ENCODE peak calls at places on chromosomes 7 and 10, in four cellular contexts. B is kidney, A is tibial nerve, Y is psoas muscle. H is an unnamed sample.

GRCh38 chr7:91050677-91051076 is 213.6 kb upstream of the FZD1 start:
- DNase-seq in B (no peak), A (no peak), Y (no peak), H (no peak)

GRCh38 chr10:130336612-130337304 is 200.6 kb downstream of the GLRX3 start:
- DNase-seq in Y (no peak), A (no peak), B (peak), H (no peak)

GRCh38 chr7:32896948-32897347 is 5.4 kb upstream of the KBTBD2 start:
- DNase-seq in B (no peak), A (no peak), Y (no peak), H (no peak)

GRCh38 chr7:64870656-64871055 is 32.4 kb upstream of the ZNF273 start:
- DNase-seq in Y (no peak), A (no peak), B (no peak), H (no peak)

GRCh38 chr7:26279405-26279804 is 12.3 kb upstream of the SNX10 start:
- DNase-seq in Y (no peak), A (no peak), B (no peak), H (no peak)

GRCh38 chr10:489335-489734 is 200.1 kb downstream of the DIP2C start:
- DNase-seq in Y (peak), B (peak), A (no peak), H (no peak)

GRCh38 chr7:88167223-88167622 is 52.6 kb downstream of the SRI start:
- DNase-seq in A (no peak), B (no peak), Y (no peak), H (no peak)

GRCh38 chr10:132849546-132850031 is 63.6 kb upstream of the NKX6-2 start:
- DNase-seq in A (peak), Y (peak), B (peak), H (peak)

GRCh38 chr7:123612024-123612423 is 10.4 kb downstream of the ASB15 start:
- DNase-seq in A (no peak), B (no peak), Y (no peak), H (no peak)

GRCh38 chr7:115274-115911 is 77.0 kb upstream of the FAM20C start:
- DNase-seq in A (no peak), B (no peak), Y (no peak), H (no peak)

GRCh38 chr10:84452006-84452405 is 123.6 kb downstream of the CCSER2 start:
- DNase-seq in Y (no peak), B (no peak), A (no peak), H (no peak)

GRCh38 chr10:87054373-87055295 is 34.5 kb downstream of the FAM25A start:
- DNase-seq in A (no peak), Y (no peak), B (no peak), H (no peak)

GRCh38 chr7:128103498-128104108 is 72.4 kb upstream of the LRRC4 start:
- DNase-seq in Y (peak), A (peak), B (no peak), H (no peak)

GRCh38 chr10:127464561-127464960 is 84.5 kb upstream of the NPS start:
- DNase-seq in A (no peak), B (no peak), Y (no peak), H (no peak)

GRCh38 chr7:102872460-102872859 is 40.3 kb upstream of the LRRC17 start:
- DNase-seq in Y (no peak), A (no peak), B (no peak), H (no peak)

GRCh38 chr7:151877911-151878835 is 1.3 kb upstream of the PRKAG2 start:
- DNase-seq in A (no peak), B (no peak), Y (peak), H (no peak)

GRCh38 chr7:156898938-156899337 is 6.0 kb upstream of the LMBR1 start:
- DNase-seq in B (no peak), A (no peak), Y (no peak), H (no peak)

GRCh38 chr7:27160546-27161213 is 4.2 kb upstream of the HOXA7 start:
- DNase-seq in B (peak), Y (peak), A (peak), H (no peak)

GRCh38 chr7:8433477-8434289 is at the start of gene NXPH1:
- DNase-seq in A (no peak), Y (no peak), B (peak), H (no peak)

GRCh38 chr7:90594791-90595317 is 1.3 kb upstream of the CDK14 start:
- DNase-seq in Y (no peak), B (no peak), A (peak), H (peak)

GRCh38 chr7:130010689-130011412 is 40.3 kb downstream of the ZC3HC1 start:
- DNase-seq in A (peak), B (no peak), Y (peak), H (peak)
- H3K27ac ChIP-seq in A (no peak), B (no peak), Y (peak), H (peak)

GRCh38 chr7:99095698-99096097 is 48.2 kb downstream of the SMURF1 start:
- DNase-seq in Y (no peak), B (no peak), A (no peak), H (no peak)
- H3K27ac ChIP-seq in Y (peak), B (no peak), A (peak), H (peak)

GRCh38 chr10:5092848-5093790 is 1.1 kb upstream of the AKR1C3 start:
- DNase-seq in Y (no peak), B (no peak), A (no peak), H (no peak)

GRCh38 chr10:5094265-5095205 is at the start of gene AKR1C3:
- DNase-seq in B (no peak), Y (no peak), A (no peak), H (no peak)

GRCh38 chr10:5092375-5092774 is 1.8 kb upstream of the AKR1C3 start:
- DNase-seq in Y (no peak), B (no peak), A (no peak), H (no peak)

GRCh38 chr10:5095687-5096086 is 1.5 kb downstream of the AKR1C3 start:
- DNase-seq in B (no peak), Y (no peak), A (no peak), H (no peak)

GRCh38 chr10:5096108-5096507 is 1.9 kb downstream of the AKR1C3 start:
- DNase-seq in Y (no peak), A (no peak), B (no peak), H (no peak)
- H3K27ac ChIP-seq in Y (peak), A (no peak), B (no peak), H (peak)

DNA sequence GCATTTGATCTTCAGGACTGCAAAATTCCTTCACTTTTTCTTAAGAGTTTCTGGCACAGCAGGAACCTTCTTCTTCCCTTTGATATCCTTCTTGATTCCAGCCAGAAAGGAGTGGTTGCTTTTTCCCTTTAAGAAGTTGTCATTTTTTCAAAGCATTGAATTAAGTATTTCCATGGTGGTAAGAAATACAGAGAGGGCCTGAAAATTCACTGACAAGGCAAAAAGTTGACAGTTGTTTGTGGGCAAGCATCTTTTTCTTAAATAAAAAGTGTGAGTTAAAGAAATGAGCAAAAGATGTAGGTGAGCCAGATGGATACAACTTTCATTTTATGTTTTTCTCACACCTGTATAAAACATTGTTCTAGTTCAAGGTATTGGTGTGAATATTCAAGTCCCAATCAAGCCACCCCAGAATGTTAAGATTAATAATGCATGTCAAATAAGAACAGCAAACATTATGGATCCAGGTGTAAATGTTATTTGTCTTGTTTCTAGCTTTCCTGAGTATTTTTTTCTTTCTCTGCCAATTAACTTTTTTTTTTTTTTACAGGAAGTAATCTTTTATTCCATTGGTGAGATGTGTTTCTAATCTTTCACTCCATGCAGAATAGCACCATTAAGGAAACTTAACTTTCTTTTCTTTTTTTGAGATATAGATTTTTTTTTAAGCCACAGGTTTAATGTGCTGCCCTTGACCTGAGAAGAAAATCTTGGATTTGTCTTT is 334.3 kb upstream of the SEMA3A start:
- DNase-seq in Y (no peak), B (no peak), A (no peak), H (no peak)
- H3K27ac ChIP-seq in Y (no peak), B (no peak), A (no peak), H (no peak)

DNA sequence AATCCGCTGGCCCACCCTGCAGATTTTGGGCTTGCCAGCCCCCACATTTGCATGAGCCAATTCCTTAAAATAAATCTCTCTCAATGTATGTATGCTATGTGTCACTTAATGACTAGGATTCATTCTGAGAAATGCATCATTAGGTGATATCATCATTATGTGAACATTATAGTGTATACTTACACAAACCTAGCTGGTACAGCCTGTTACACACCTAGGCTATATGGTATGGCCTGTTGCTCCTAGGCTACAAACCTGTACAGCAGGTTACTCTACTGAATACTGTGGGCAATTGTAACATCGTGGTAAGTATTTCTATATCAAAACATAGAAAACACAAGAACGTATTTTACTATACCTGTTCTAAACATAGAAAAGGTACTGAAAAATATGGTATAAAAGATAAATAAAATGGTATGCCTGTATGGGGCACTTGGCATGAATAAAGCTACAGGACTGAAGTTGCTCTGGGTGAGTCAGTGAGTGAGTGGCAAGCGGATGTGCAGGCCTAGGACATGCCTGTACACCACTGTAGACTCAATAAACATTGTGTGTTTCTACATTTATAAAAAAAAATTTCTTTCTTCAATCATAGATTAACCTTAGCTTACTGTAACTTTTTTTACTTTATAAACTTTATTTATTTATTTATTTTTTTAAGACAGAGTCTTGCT is 135.9 kb downstream of the ABCA13 start:
- DNase-seq in B (no peak), Y (no peak), A (no peak), H (no peak)
- H3K27ac ChIP-seq in B (no peak), Y (no peak), A (no peak), H (no peak)

GRCh38 chr7:139639563-139639962 is 116.1 kb downstream of the CLEC2L start:
- DNase-seq in A (no peak), Y (no peak), B (no peak), H (no peak)

GRCh38 chr7:139641337-139641992 is 118.0 kb downstream of the CLEC2L start:
- DNase-seq in Y (no peak), B (no peak), A (no peak), H (no peak)

GRCh38 chr7:139644191-139644590 is 120.7 kb downstream of the CLEC2L start:
- DNase-seq in B (no peak), Y (no peak), A (no peak), H (no peak)

GRCh38 chr7:139640678-139641077 is 117.2 kb downstream of the CLEC2L start:
- DNase-seq in B (no peak), A (no peak), Y (no peak), H (no peak)

DNA sequence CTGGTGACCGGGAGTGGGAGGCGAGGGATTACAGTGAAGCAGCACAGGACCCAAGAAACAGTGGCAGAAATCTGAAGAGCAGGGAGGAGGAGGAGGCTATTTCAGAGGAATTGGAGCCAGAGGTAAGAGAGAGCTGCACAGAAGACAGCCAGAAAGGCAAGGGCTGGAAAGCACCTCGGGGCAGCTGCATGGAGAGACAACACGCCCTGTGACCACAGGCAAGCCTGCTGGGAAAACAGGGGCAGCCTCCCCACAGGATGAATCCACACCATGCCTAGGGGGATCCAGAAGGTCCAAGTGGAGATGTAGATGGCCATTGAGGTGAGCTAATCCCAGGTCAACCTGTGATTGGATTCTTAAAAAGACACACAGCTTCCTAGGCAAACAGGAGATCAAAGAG is 118.8 kb downstream of the CLEC2L start:
- DNase-seq in B (no peak), A (no peak), Y (no peak), H (no peak)
- H3K27ac ChIP-seq in B (no peak), A (no peak), Y (no peak), H (no peak)

GRCh38 chr7:131648491-131648890 is 92.1 kb upstream of the PODXL start:
- DNase-seq in Y (peak), A (no peak), B (no peak), H (no peak)
- H3K27ac ChIP-seq in Y (no peak), A (peak), B (no peak), H (no peak)

GRCh38 chr10:80660266-80660665 is 122.6 kb downstream of the SH2D4B start:
- DNase-seq in Y (no peak), A (no peak), B (no peak), H (no peak)
- H3K27ac ChIP-seq in Y (no peak), A (no peak), B (no peak), H (no peak)